ENCODE peak calls at places on chromosomes 2 and 18, in five cellular contexts. Q, E, W, I and C are unnamed samples.

GRCh38 chr2:234454433-234454832 is 42.4 kb downstream of the ARL4C start:
- DNase-seq in Q (no peak), E (no peak), W (no peak), I (no peak), C (no peak)

GRCh38 chr2:1787799-1788477 is 43.6 kb upstream of the PXDN start:
- DNase-seq in Q (no peak), E (no peak), W (no peak), I (no peak), C (no peak)

GRCh38 chr2:11080253-11081115 is 74.8 kb upstream of the SLC66A3 start:
- DNase-seq in Q (no peak), E (no peak), W (no peak), I (no peak), C (peak)

GRCh38 chr2:112626604-112627059 is 19.1 kb upstream of the SLC20A1 start:
- DNase-seq in Q (no peak), E (no peak), W (peak), I (peak), C (peak)

GRCh38 chr2:64866797-64867196 is 122.4 kb upstream of the SLC1A4 start:
- DNase-seq in Q (no peak), E (no peak), W (no peak), I (no peak), C (no peak)

GRCh38 chr2:65265090-65266045 is 37.7 kb downstream of the ACTR2 start:
- DNase-seq in Q (peak), E (peak), W (peak), I (peak), C (peak)

GRCh38 chr2:152369176-152369860 is 34.3 kb downstream of the FMNL2 start:
- DNase-seq in Q (no peak), E (no peak), W (no peak), I (peak), C (no peak)

GRCh38 chr2:10810175-10811161 is 2.1 kb downstream of the PDIA6 start:
- DNase-seq in Q (no peak), E (peak), W (peak), I (no peak), C (no peak)

GRCh38 chr2:2582998-2583545 is 252.0 kb upstream of the MYT1L start:
- DNase-seq in Q (no peak), E (no peak), W (no peak), I (no peak), C (no peak)

GRCh38 chr18:76821875-76822509 is 365 bp upstream of the ZNF236 start:
- DNase-seq in Q (no peak), E (no peak), W (peak), I (no peak), C (peak)

GRCh38 chr2:184351126-184351525 is 247.2 kb upstream of the ZNF804A start:
- DNase-seq in Q (no peak), E (no peak), W (no peak), I (no peak), C (no peak)

GRCh38 chr18:79599503-79599931 is 80.1 kb upstream of the CTDP1 start:
- DNase-seq in Q (no peak), E (no peak), W (no peak), I (no peak), C (no peak)

GRCh38 chr2:16973586-16974274 is 308.1 kb upstream of the CYRIA start:
- DNase-seq in Q (no peak), E (no peak), W (no peak), I (no peak), C (no peak)

GRCh38 chr2:191894681-191895147 is 47.8 kb upstream of the CAVIN2 start:
- DNase-seq in Q (peak), E (no peak), W (no peak), I (no peak), C (no peak)

GRCh38 chr2:119240311-119241204 is 16.9 kb downstream of the STEAP3 start:
- DNase-seq in Q (peak), E (no peak), W (peak), I (peak), C (peak)

GRCh38 chr2:219836647-219837177 is 209.3 kb downstream of the SLC4A3 start:
- DNase-seq in Q (no peak), E (no peak), W (peak), I (peak), C (no peak)

GRCh38 chr2:185279999-185280398 is 458.6 kb upstream of the FSIP2 start:
- DNase-seq in Q (no peak), E (no peak), W (no peak), I (peak), C (peak)

GRCh38 chr2:68632026-68632425 is 11.4 kb upstream of the PROKR1 start:
- DNase-seq in Q (no peak), E (no peak), W (no peak), I (no peak), C (no peak)

GRCh38 chr2:59706729-59707128 is 846.7 kb downstream of the BCL11A start:
- DNase-seq in Q (no peak), E (no peak), W (no peak), I (no peak), C (no peak)

GRCh38 chr18:9130195-9130594 is 6.4 kb upstream of the ANKRD12 start:
- DNase-seq in Q (no peak), E (no peak), W (no peak), I (no peak), C (no peak)

GRCh38 chr18:9120796-9121195 is 15.8 kb upstream of the ANKRD12 start:
- DNase-seq in Q (no peak), E (no peak), W (no peak), I (no peak), C (no peak)

GRCh38 chr18:9123520-9123919 is 13.1 kb upstream of the ANKRD12 start:
- DNase-seq in Q (no peak), E (no peak), W (no peak), I (no peak), C (no peak)

GRCh38 chr18:9126337-9126736 is 10.2 kb upstream of the ANKRD12 start:
- DNase-seq in Q (no peak), E (no peak), W (no peak), I (no peak), C (no peak)

GRCh38 chr18:9124824-9125223 is 11.8 kb upstream of the ANKRD12 start:
- DNase-seq in Q (no peak), E (no peak), W (no peak), I (no peak), C (no peak)
- TF ChIP-seq REST in Q (no peak), E (no peak), W (no peak), I (no peak), C (no peak)

GRCh38 chr2:208025037-208025813 is at the start of gene PLEKHM3:
- DNase-seq in Q (peak), E (no peak), W (peak), I (peak), C (peak)
- TF ChIP-seq EZH2 in Q (no peak), E (no peak), W (no peak), I (no peak), C (no peak)

GRCh38 chr2:67485431-67485830 is 88.3 kb downstream of the ETAA1 start:
- DNase-seq in Q (no peak), E (no peak), W (no peak), I (no peak), C (peak)
- TF ChIP-seq REST in Q (no peak), E (no peak), W (no peak), I (no peak), C (no peak)

DNA sequence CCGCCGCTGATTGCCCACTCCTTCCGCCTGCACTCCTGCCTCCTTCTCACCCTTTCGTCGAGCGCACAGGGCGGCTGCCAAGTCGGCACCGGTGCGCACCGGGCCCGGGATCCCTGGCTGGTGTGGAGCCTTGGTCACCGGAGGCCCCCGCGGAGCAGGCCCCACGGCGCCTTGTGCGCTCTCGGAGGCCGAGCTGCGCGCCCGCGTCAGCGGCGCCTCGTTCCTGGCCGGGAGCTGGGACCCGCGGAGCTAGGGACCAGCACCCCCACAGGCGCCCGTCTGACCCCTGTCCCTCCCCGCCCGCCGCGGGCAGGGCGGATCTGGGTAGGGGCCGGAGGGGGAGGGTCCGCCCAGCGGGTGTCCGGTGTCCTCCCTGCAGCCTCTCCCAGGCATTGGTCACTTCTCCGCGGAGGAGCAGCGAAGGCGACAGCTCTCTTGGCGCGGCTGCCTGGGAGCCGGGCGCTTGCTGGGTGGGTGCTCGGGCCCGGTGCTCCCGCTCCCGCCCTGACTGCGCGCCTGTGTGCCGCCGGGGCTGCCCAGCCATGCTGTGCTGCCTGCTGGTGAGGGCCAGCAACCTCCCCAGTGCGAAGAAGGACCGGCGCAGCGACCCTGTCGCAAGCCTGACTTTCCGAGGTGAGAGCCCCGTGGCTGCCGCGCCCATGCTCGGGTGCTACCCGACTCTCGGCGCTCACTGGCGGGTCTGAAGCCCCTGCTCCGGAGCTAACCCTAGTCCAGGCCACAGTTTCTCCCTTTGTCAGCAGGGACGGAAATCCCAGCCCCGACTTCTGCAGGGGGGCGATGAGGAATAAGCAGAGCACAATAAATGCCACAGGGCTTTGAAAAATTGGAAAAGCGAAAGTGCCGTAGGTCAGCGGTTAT is 13.2 kb downstream of the DYSF start:
- DNase-seq in Q (no peak), E (no peak), W (no peak), I (no peak), C (peak)
- TF ChIP-seq EZH2 in Q (no peak), E (no peak), W (no peak), I (peak), C (peak)

GRCh38 chr2:29398384-29399237 is 283.4 kb downstream of the CLIP4 start:
- DNase-seq in Q (no peak), E (no peak), W (no peak), I (no peak), C (no peak)
- TF ChIP-seq REST in Q (no peak), E (no peak), W (no peak), I (no peak), C (no peak)

GRCh38 chr2:231047270-231047921 is 9.3 kb upstream of the PSMD1 start:
- DNase-seq in Q (no peak), E (no peak), W (no peak), I (peak), C (no peak)
- TF ChIP-seq EZH2 in Q (no peak), E (no peak), W (no peak), I (no peak), C (no peak)

GRCh38 chr2:52072949-52073348 is 1041.0 kb upstream of the NRXN1 start:
- DNase-seq in Q (no peak), E (no peak), W (no peak), I (no peak), C (no peak)
- TF ChIP-seq REST in Q (no peak), E (no peak), W (no peak), I (no peak), C (no peak)